ENCODE peak calls at places on chromosome 16, in five cellular contexts. J is IMR-90, W is neuronal stem cell, U is mesendoderm, P is H1. B is an unnamed sample.

GRCh38 chr16:30889721-30890120 is 4.2 kb downstream of the BCL7C start:
- DNase-seq in J (no peak), W (no peak), U (no peak), P (no peak), B (no peak)

GRCh38 chr16:69311533-69312388 is 611 bp downstream of the VPS4A start:
- DNase-seq in J (no peak), W (peak), U (peak), P (peak), B (peak)

GRCh38 chr16:69834817-69835477 is 72.8 kb downstream of the WWP2 start:
- DNase-seq in J (no peak), W (no peak), U (no peak), P (no peak), B (peak)

GRCh38 chr16:2495041-2495440 is 18.7 kb upstream of the ATP6V0C start:
- DNase-seq in J (no peak), W (no peak), U (no peak), P (no peak), B (no peak)

GRCh38 chr16:27706803-27707685 is 157.1 kb downstream of the KATNIP start:
- DNase-seq in J (no peak), W (no peak), U (no peak), P (no peak), B (no peak)

GRCh38 chr16:28499854-28500253 is 5.4 kb downstream of the APOBR start:
- DNase-seq in J (no peak), W (no peak), U (peak), P (no peak), B (no peak)

GRCh38 chr16:10675221-10675620 is 19.5 kb downstream of the TEKT5 start:
- DNase-seq in J (no peak), W (no peak), U (peak), P (no peak), B (no peak)

GRCh38 chr16:9159839-9160550 is 68.6 kb downstream of the HAPSTR1 start:
- DNase-seq in J (peak), W (peak), U (peak), P (peak), B (peak)

GRCh38 chr16:67965668-67966548 is 2.5 kb downstream of the SLC12A4 start:
- DNase-seq in J (no peak), W (no peak), U (no peak), P (no peak), B (peak)

GRCh38 chr16:27169511-27170071 is 33.7 kb upstream of the KDM8 start:
- DNase-seq in J (peak), W (no peak), U (peak), P (no peak), B (peak)

GRCh38 chr16:1193143-1193824 is 31.8 kb downstream of the TPSG1 start:
- DNase-seq in J (no peak), W (no peak), U (no peak), P (no peak), B (no peak)

GRCh38 chr16:53509906-53510703 is 7.1 kb upstream of the AKTIP start:
- DNase-seq in J (peak), W (peak), U (peak), P (peak), B (peak)

GRCh38 chr16:49422896-49423295 is 49.3 kb downstream of the C16orf78 start:
- DNase-seq in J (no peak), W (no peak), U (no peak), P (no peak), B (no peak)

GRCh38 chr16:457732-458400 is 32.4 kb downstream of the RAB11FIP3 start:
- DNase-seq in J (no peak), W (no peak), U (peak), P (no peak), B (peak)

GRCh38 chr16:65710107-65710506 is 588.2 kb upstream of the CDH11 start:
- DNase-seq in J (no peak), W (no peak), U (no peak), P (no peak), B (no peak)

GRCh38 chr16:64311241-64311640 is 810.6 kb downstream of the CDH11 start:
- DNase-seq in J (no peak), W (no peak), U (no peak), P (no peak), B (no peak)

GRCh38 chr16:11089504-11090124 is 145.2 kb downstream of the CLEC16A start:
- DNase-seq in J (peak), W (no peak), U (no peak), P (no peak), B (peak)

GRCh38 chr16:17313085-17313611 is 157.6 kb downstream of the XYLT1 start:
- DNase-seq in J (peak), W (no peak), U (no peak), P (no peak), B (no peak)

GRCh38 chr16:19266774-19267173 is 18.8 kb upstream of the CLEC19A start:
- DNase-seq in J (no peak), W (no peak), U (no peak), P (no peak), B (no peak)

GRCh38 chr16:65655802-65656201 is 533.9 kb upstream of the CDH11 start:
- DNase-seq in J (no peak), W (no peak), U (no peak), P (no peak), B (no peak)

GRCh38 chr16:11183035-11183812 is 72.8 kb downstream of the SOCS1 start:
- DNase-seq in J (no peak), W (no peak), U (peak), P (peak), B (no peak)

GRCh38 chr16:74774223-74775139 is at the start of gene FA2H:
- DNase-seq in J (peak), W (peak), U (peak), P (peak), B (peak)

GRCh38 chr16:68091604-68092261 is 6.6 kb downstream of the NFATC3 start:
- DNase-seq in J (peak), W (no peak), U (no peak), P (no peak), B (peak)

GRCh38 chr16:10178079-10178478 is 4.1 kb downstream of the GRIN2A start:
- DNase-seq in J (no peak), W (no peak), U (peak), P (no peak), B (no peak)

GRCh38 chr16:15052747-15053476 is 3.0 kb downstream of the NTAN1 start:
- DNase-seq in J (no peak), W (no peak), U (peak), P (no peak), B (no peak)

GRCh38 chr16:46830417-46830901 is 521 bp downstream of the C16orf87 start:
- DNase-seq in J (no peak), W (peak), U (peak), P (no peak), B (no peak)

GRCh38 chr16:53053967-53054669 is 673 bp upstream of the CHD9 start:
- DNase-seq in J (no peak), W (no peak), U (peak), P (no peak), B (no peak)

GRCh38 chr16:27446721-27447120 is 44.7 kb downstream of the IL21R start:
- DNase-seq in J (no peak), W (no peak), U (no peak), P (no peak), B (no peak)

GRCh38 chr16:65071371-65072311 is 50.2 kb downstream of the CDH11 start:
- DNase-seq in J (peak), W (no peak), U (no peak), P (no peak), B (no peak)

GRCh38 chr16:7601100-7601499 is 268.5 kb downstream of the RBFOX1 start:
- DNase-seq in J (no peak), W (no peak), U (no peak), P (no peak), B (no peak)

GRCh38 chr16:80993293-80993691 is 13.4 kb downstream of the CMC2 start:
- DNase-seq in J (peak), W (no peak), U (peak), P (no peak), B (peak)

GRCh38 chr16:2490190-2491105 is 15.5 kb downstream of the TBC1D24 start:
- DNase-seq in J (no peak), W (no peak), U (no peak), P (no peak), B (no peak)

GRCh38 chr16:49283376-49284049 is 1.9 kb upstream of the CBLN1 start:
- DNase-seq in J (no peak), W (no peak), U (peak), P (no peak), B (no peak)

GRCh38 chr16:70250748-70251650 is 741 bp downstream of the EXOSC6 start:
- DNase-seq in J (peak), W (peak), U (peak), P (peak), B (peak)

GRCh38 chr16:17470871-17471744 is at the start of gene XYLT1:
- DNase-seq in J (peak), W (no peak), U (peak), P (peak), B (no peak)

GRCh38 chr16:57826706-57827625 is 24.7 kb upstream of the KIFC3 start:
- DNase-seq in J (no peak), W (no peak), U (no peak), P (no peak), B (no peak)

GRCh38 chr16:68401871-68402747 is 46.2 kb downstream of the SMPD3 start:
- DNase-seq in J (peak), W (no peak), U (no peak), P (no peak), B (peak)

GRCh38 chr16:88968589-88969280 is 8.3 kb downstream of the CBFA2T3 start:
- DNase-seq in J (no peak), W (no peak), U (no peak), P (no peak), B (no peak)

GRCh38 chr16:926715-927114 is 44.1 kb downstream of the LMF1 start:
- DNase-seq in J (no peak), W (no peak), U (no peak), P (no peak), B (no peak)

GRCh38 chr16:22291860-22292692 is 5.1 kb upstream of the POLR3E start:
- DNase-seq in J (peak), W (no peak), U (peak), P (no peak), B (peak)
- H2BK15ac ChIP-seq in J (peak), W (no peak), U (no peak), P (no peak), B (no peak)

GRCh38 chr16:51048544-51048943 is 102.5 kb downstream of the SALL1 start:
- DNase-seq in J (peak), W (no peak), U (peak), P (no peak), B (no peak)
- H3K4me3 ChIP-seq in J (no peak), W (no peak), U (no peak), P (no peak), B (no peak)

GRCh38 chr16:83863682-83864081 is 35.2 kb upstream of the MLYCD start:
- DNase-seq in J (no peak), W (no peak), U (no peak), P (no peak), B (no peak)

GRCh38 chr16:83856846-83857245 is 42.1 kb upstream of the MLYCD start:
- DNase-seq in J (no peak), W (no peak), U (no peak), P (no peak), B (no peak)

GRCh38 chr16:83859265-83859664 is 39.6 kb upstream of the MLYCD start:
- DNase-seq in J (no peak), W (no peak), U (no peak), P (no peak), B (no peak)

GRCh38 chr16:83862661-83863060 is 36.3 kb upstream of the MLYCD start:
- DNase-seq in J (no peak), W (no peak), U (no peak), P (no peak), B (no peak)
- H2BK15ac ChIP-seq in J (no peak), W (no peak), U (no peak), P (no peak), B (no peak)

DNA sequence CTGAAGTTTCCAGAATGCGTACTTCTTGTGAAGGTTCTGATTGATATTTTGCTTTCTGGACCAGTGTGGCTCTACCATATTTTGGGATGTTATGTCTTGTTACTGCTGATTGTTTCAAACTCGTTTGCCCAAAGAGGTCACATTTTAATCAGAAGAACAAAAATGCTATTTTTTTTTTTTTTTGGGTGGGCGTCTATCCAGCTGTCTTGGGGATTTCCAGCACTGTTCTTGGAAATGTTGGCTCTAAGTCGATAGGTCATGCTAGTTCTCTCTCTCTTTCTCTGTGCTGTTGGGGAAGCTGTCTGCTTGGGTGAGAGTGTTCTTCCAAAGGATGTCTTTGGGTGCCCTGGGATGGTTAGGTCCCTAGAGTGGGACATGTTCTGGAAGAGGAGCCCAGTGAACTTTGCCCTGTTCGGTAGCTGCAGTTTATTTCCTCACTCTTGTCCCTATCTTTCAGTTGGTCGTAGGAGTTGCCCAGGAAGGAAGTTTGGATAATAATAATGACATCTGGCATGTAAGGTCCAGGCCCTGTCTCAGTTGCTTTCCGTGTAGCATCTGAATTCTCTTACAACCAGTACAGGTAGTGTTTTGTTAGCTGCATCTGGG is 2.9 kb downstream of the IRF8 start:
- DNase-seq in J (no peak), W (no peak), U (no peak), P (no peak), B (no peak)
- H3K4me3 ChIP-seq in J (no peak), W (no peak), U (no peak), P (no peak), B (no peak)

GRCh38 chr16:22652463-22652845 is 141.8 kb downstream of the NPIPB5 start:
- DNase-seq in J (no peak), W (no peak), U (no peak), P (no peak), B (no peak)
- H2BK15ac ChIP-seq in J (no peak), W (no peak), U (no peak), P (no peak), B (no peak)

DNA sequence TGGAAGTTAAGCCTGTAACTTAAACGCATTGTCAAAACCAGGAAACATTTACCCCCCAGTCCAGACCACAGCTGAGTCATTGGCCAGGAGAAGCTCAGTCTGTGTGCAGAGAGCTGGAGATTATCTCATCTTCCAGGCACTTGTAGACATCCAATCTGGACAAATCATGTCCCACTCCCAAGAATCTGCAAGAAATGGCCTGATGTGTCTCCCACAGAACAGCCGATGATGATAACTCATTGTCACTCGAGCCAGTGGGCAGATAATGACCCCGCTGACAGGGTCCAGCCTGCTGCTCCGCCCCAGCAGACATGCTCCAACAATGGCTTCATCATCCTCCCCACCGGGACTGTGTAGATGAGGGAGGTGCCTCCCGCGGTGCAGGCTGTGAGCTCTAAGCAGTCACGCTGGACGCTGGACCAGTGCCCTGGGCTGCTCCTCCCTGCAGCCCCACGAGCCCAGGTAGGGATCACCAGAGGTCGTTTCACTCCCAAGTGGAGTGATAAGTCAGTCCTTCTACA is 322.5 kb downstream of the C16orf95 start:
- DNase-seq in J (peak), W (no peak), U (no peak), P (no peak), B (peak)
- H3K4me3 ChIP-seq in J (peak), W (no peak), U (no peak), P (no peak), B (peak)

GRCh38 chr16:79286646-79287423 is 313.7 kb downstream of the MAF start:
- DNase-seq in J (no peak), W (no peak), U (no peak), P (no peak), B (no peak)

GRCh38 chr16:79288046-79288445 is 312.5 kb downstream of the MAF start:
- DNase-seq in J (no peak), W (no peak), U (no peak), P (no peak), B (no peak)

GRCh38 chr16:79283578-79283977 is 317.0 kb downstream of the MAF start:
- DNase-seq in J (no peak), W (no peak), U (no peak), P (no peak), B (no peak)

GRCh38 chr16:79284760-79285159 is 315.8 kb downstream of the MAF start:
- DNase-seq in J (no peak), W (no peak), U (no peak), P (no peak), B (no peak)

GRCh38 chr16:79287424-79287917 is 313.1 kb downstream of the MAF start:
- DNase-seq in J (no peak), W (no peak), U (no peak), P (no peak), B (no peak)
- H2BK15ac ChIP-seq in J (no peak), W (no peak), U (no peak), P (peak), B (no peak)

B was measured in mesenchymal stem cell.